ENCODE peak calls at places on chromosomes 6 and 20, in four cellular contexts. B, J, G and Q are unnamed samples.

GRCh38 chr6:158207452-158207788 is 39.3 kb downstream of the GTF2H5 start:
- DNase-seq in J (peak), G (peak), B (no peak), Q (no peak)

GRCh38 chr6:21808551-21809181 is 215.1 kb downstream of the SOX4 start:
- DNase-seq in J (no peak), G (peak), B (no peak), Q (no peak)

GRCh38 chr20:4546786-4547185 is 174.9 kb upstream of the PRND start:
- DNase-seq in G (peak), B (no peak), J (peak), Q (no peak)

GRCh38 chr6:158536891-158537798 is 22.7 kb upstream of the TMEM181 start:
- DNase-seq in G (peak), J (no peak), B (peak), Q (no peak)

GRCh38 chr20:4011226-4011975 is 4.0 kb downstream of the RNF24 start:
- DNase-seq in B (no peak), G (peak), J (peak), Q (no peak)

GRCh38 chr6:69061066-69061465 is 426.0 kb downstream of the ADGRB3 start:
- DNase-seq in B (no peak), G (no peak), J (no peak), Q (no peak)

GRCh38 chr6:137097057-137097456 is 52.3 kb upstream of the IL20RA start:
- DNase-seq in G (peak), B (no peak), J (no peak), Q (no peak)

GRCh38 chr20:57953638-57954037 is 243.8 kb upstream of the PMEPA1 start:
- DNase-seq in J (no peak), G (no peak), B (no peak), Q (no peak)

GRCh38 chr20:10360878-10361277 is 73.1 kb downstream of the MKKS start:
- DNase-seq in B (no peak), J (no peak), G (no peak), Q (no peak)

GRCh38 chr6:86357877-86358276 is 579.5 kb upstream of the HTR1E start:
- DNase-seq in B (peak), J (no peak), G (no peak), Q (no peak)

GRCh38 chr6:155371230-155371629 is 56.9 kb upstream of the TFB1M start:
- DNase-seq in G (no peak), B (no peak), J (no peak), Q (no peak)

GRCh38 chr6:133991096-133991593 is 38.1 kb downstream of the TBPL1 start:
- DNase-seq in B (no peak), G (peak), J (peak), Q (no peak)

GRCh38 chr6:154754152-154754551 is 20.9 kb downstream of the SCAF8 start:
- DNase-seq in G (peak), J (peak), B (no peak), Q (no peak)

GRCh38 chr6:111631930-111632460 is 26.3 kb upstream of the TRAF3IP2 start:
- DNase-seq in B (no peak), J (no peak), G (no peak), Q (no peak)

GRCh38 chr6:33091957-33092356 is 16.2 kb downstream of the HLA-DPB1 start:
- DNase-seq in B (no peak), J (no peak), G (no peak), Q (peak)

GRCh38 chr6:154791561-154792317 is 58.5 kb downstream of the SCAF8 start:
- DNase-seq in B (no peak), G (no peak), J (peak), Q (peak)

GRCh38 chr6:117573006-117573680 is 29.2 kb downstream of the GOPC start:
- DNase-seq in J (no peak), B (no peak), G (no peak), Q (no peak)

GRCh38 chr6:28683945-28684538 is 158.4 kb downstream of the GPX5 start:
- DNase-seq in G (peak), J (peak), B (peak), Q (no peak)

GRCh38 chr6:39231386-39231785 is 2.1 kb upstream of the KCNK5 start:
- DNase-seq in B (no peak), J (no peak), G (no peak), Q (no peak)
- H4K8ac ChIP-seq in B (no peak), J (no peak), G (no peak), Q (no peak)

GRCh38 chr20:1392693-1393506 is at the start of gene FKBP1A:
- DNase-seq in G (peak), B (peak), J (peak), Q (peak)
- H4K8ac ChIP-seq in G (peak), B (no peak), J (peak), Q (peak)

DNA sequence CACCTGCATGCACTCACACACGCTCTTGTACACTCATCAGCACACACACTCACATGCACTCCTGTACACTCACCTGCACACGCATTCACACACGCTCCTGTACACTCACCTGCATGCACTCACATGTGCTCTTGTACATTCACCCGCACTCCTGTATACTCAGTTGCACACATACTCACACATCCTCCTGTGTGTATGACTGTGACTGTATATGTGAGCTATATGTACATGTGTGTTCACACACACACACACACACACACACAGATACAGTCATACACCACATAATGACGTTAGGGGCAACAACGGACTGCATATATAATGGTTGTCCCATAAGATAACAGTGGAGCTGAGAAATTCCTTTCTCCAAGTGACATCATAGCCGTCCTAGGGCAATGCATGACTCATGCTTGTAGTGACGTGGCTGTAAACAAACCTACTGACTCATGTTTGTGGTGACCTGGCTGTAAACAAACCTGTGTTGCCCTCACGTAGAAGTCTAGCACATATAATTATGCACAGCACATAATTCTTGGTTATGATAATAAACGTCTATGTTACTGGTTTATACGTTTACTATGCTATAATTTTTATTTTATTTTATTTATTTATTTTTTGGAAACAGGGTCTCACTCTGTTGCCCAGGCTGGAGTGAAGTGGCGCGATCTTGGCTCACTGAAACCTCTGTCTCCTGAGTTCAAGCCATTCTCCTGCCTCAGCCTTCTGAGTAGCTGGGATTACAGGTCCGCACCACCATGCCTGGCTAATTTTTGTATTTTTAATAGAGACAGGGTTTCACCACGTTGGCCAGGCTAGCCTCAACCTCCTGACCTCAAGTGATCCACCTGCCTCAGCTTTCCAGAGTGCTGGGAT is 22.8 kb upstream of the TAF4 start:
- DNase-seq in G (peak), J (peak), B (no peak), Q (peak)
- H4K8ac ChIP-seq in G (no peak), J (peak), B (no peak), Q (no peak)

DNA sequence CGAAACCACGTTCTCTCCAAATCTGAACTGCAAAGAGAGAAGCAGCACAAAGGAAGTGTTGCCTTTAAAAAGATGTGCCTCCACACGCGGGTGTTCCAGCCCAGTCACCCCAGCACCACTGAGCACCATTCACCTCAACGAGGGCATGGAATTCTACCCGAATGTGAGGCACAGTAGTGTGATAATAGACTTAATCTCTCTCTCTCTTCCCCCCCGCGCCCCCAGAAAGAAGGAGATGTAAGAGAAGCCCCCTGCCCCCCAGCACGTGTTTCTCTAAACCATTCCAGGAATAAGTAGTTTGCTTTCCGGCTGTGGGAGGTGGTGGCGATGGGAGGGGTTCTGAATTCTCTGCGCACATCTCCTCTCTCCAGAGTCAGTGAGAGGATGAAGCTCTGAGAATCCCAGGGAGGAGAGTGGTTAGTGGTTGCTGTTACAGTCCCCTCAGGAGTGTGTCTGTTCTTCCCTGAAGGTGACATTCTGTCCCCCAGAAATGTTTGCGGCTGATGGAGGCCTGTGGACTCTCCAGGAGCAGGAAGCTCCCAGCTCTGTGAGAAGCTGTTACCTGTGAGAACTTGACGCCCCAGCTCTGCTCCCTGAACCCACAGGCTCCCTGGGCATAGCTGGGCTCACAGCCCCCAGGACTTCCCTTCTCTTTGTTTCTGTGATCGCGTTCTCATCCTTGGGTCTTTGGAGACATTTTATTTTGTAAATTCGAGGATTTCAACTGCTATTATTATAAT is 23.5 kb upstream of the IRF4 start:
- DNase-seq in B (no peak), G (no peak), J (no peak), Q (no peak)
- H4K8ac ChIP-seq in B (no peak), G (no peak), J (no peak), Q (no peak)

DNA sequence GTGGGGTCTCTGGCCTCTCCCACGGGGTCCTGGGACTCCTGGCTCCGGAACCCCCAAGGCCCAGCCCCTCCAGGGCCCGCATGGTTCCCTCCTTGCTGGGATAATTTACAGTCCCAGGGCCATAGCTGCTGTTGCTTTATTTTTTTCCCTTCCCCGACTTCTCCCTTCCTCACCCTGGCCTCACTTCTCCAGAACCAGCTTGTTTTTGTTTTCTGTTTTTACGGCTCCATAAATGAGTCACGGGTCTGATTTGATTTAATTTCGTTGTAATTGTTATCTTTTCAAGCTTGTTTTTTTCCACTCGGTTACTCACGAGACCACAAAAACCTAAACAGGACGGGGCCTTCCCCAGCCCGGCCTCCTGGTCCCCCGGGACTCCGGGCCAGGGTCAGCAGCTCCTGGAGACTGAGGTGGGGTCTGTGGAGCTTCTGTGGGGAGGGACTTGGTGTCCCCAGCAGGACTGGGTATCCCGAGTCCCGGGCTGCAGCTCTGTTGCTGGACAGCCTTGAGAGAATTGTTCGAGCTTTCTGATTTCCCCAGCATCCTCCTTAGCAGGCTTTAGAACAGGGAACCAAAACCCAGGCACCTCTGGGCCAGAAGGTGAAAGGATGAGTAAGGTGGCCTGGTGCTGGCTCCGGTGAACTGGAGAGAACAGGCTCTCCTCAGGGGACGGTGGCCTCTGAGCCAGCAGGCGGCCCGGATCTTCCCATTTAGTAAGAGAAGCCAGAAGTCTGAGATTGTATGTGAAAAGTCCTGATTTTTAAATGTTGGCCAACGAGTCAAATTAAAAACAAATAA is 94.9 kb downstream of the CEBPB start:
- DNase-seq in J (peak), B (no peak), G (peak), Q (no peak)
- H4K8ac ChIP-seq in J (peak), B (no peak), G (peak), Q (no peak)

DNA sequence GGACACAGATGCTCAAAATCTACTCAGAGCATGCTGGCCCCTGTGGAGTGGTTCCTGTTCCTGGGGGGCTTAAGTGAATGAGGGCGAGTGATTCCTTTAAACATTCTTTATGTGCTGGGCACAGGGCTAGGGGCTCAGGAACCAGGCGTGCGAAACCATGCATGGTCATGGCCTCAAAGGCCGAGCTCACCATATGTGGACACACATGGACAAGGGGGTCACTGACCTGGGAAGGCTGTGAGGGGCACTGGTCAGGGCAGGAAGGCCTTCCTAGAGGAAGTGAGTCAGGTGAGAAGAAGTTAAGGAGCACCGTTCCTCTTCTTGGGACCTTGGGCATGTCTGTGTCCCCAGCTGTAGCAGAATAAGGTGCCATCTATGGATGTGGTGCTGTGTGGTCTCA is 74.6 kb upstream of the BHLHE23 start:
- DNase-seq in G (no peak), B (no peak), J (no peak), Q (no peak)
- H4K8ac ChIP-seq in G (no peak), B (no peak), J (no peak), Q (no peak)